ENCODE peak calls at places on chromosomes 16 and 17, in five cellular contexts. N is NCI-H1436; D is mucosa of gallbladder; G is HEK293T; P is effector memory CD4-positive, alpha-beta T cell. J is an unnamed sample.

GRCh38 chr17:44002141-44002848 is 2.1 kb upstream of the NAGS start:
- DNase-seq in N (no peak), D (no peak), G (no peak), P (no peak), J (peak)

GRCh38 chr16:22065252-22065651 is 27.1 kb upstream of the VWA3A start:
- DNase-seq in N (no peak), D (no peak), G (no peak), P (no peak), J (no peak)

GRCh38 chr17:46876353-46876887 is 25.0 kb downstream of the WNT9B start:
- DNase-seq in N (peak), D (peak), G (peak), P (no peak), J (no peak)

GRCh38 chr17:16932611-16933010 is 39.3 kb downstream of the TNFRSF13B start:
- DNase-seq in N (no peak), D (no peak), G (no peak), P (no peak), J (no peak)

GRCh38 chr16:27048316-27048715 is 18.4 kb upstream of the C16orf82 start:
- DNase-seq in N (no peak), D (no peak), G (no peak), P (no peak), J (no peak)

GRCh38 chr17:8900207-8900606 is 32.7 kb upstream of the PIK3R6 start:
- DNase-seq in N (no peak), D (no peak), G (no peak), P (no peak), J (no peak)

GRCh38 chr17:18951941-18952842 is at the start of gene SLC5A10:
- DNase-seq in N (no peak), D (no peak), G (no peak), P (no peak), J (no peak)

GRCh38 chr17:45381001-45381400 is 51.7 kb downstream of the ARHGAP27 start:
- DNase-seq in N (no peak), D (no peak), G (no peak), P (no peak), J (no peak)

GRCh38 chr16:54417384-54417783 is 130.8 kb upstream of the IRX3 start:
- DNase-seq in N (no peak), D (no peak), G (no peak), P (no peak), J (no peak)

GRCh38 chr17:50559674-50560184 is 786 bp upstream of the CACNA1G start:
- DNase-seq in N (no peak), D (no peak), G (peak), P (no peak), J (peak)

GRCh38 chr17:72477529-72477928 is 356.7 kb downstream of the SOX9 start:
- DNase-seq in N (no peak), D (peak), G (no peak), P (no peak), J (no peak)

GRCh38 chr17:3964203-3965122 is at the start of gene ATP2A3:
- DNase-seq in N (peak), D (peak), G (no peak), P (peak), J (peak)

GRCh38 chr16:88680554-88681083 is 5.7 kb downstream of the SNAI3 start:
- DNase-seq in N (no peak), D (no peak), G (no peak), P (no peak), J (no peak)

GRCh38 chr16:3857189-3858013 is 23.1 kb downstream of the CREBBP start:
- DNase-seq in N (no peak), D (no peak), G (no peak), P (no peak), J (peak)

GRCh38 chr16:4994719-4995434 is 36.7 kb downstream of the SEC14L5 start:
- DNase-seq in N (no peak), D (no peak), G (no peak), P (no peak), J (no peak)